ENCODE peak calls at places on chromosomes 13 and 19, in eight cellular contexts. One of them, this sample, is unnamed.

GRCh38 chr19:50432221-50432626 is 468 bp upstream of the MYBPC2 start:
- DNase-seq in SK-N-MC: no peak
- DNase-seq in activated CD4-positive, alpha-beta T cell treated with anti-CD3 and anti-CD28 coated beads, Interleukin-2, amount 10 ng/mL, durations not matched to agents 7 days and 5 days: no peak
- DNase-seq in activated B cell treated with CpG ODN at 0.5 μM for 24 hours: no peak
- DNase-seq in activated T-cell treated with anti-CD3 and anti-CD28 coated beads, Interleukin-2, amount 50 U/mL, for 48 hours: no peak
- DNase-seq in NCI-H187: no peak
- DNase-seq in stimulated activated CD4-positive, alpha-beta T cell treated with anti-CD3 and anti-CD28 coated beads, TNF-alpha, amount 100 ng/mL, for 24 hours: no peak
- DNase-seq in HuH-7: no peak
- DNase-seq in this sample: peak; percentile 42

GRCh38 chr13:108463365-108463764 is 166.0 kb upstream of the MYO16 start:
- DNase-seq in SK-N-MC: no peak
- DNase-seq in activated CD4-positive, alpha-beta T cell treated with anti-CD3 and anti-CD28 coated beads, Interleukin-2, amount 10 ng/mL, durations not matched to agents 7 days and 5 days: no peak
- DNase-seq in activated B cell treated with CpG ODN at 0.5 μM for 24 hours: no peak
- DNase-seq in activated T-cell treated with anti-CD3 and anti-CD28 coated beads, Interleukin-2, amount 50 U/mL, for 48 hours: no peak
- DNase-seq in NCI-H187: no peak
- DNase-seq in stimulated activated CD4-positive, alpha-beta T cell treated with anti-CD3 and anti-CD28 coated beads, TNF-alpha, amount 100 ng/mL, for 24 hours: no peak
- DNase-seq in HuH-7: no peak
- DNase-seq in this sample: no peak

GRCh38 chr19:48990400-48990799 is 2.7 kb downstream of the GYS1 start:
- DNase-seq in SK-N-MC: no peak
- DNase-seq in activated CD4-positive, alpha-beta T cell treated with anti-CD3 and anti-CD28 coated beads, Interleukin-2, amount 10 ng/mL, durations not matched to agents 7 days and 5 days: no peak
- DNase-seq in activated B cell treated with CpG ODN at 0.5 μM for 24 hours: no peak
- DNase-seq in activated T-cell treated with anti-CD3 and anti-CD28 coated beads, Interleukin-2, amount 50 U/mL, for 48 hours: no peak
- DNase-seq in NCI-H187: no peak
- DNase-seq in stimulated activated CD4-positive, alpha-beta T cell treated with anti-CD3 and anti-CD28 coated beads, TNF-alpha, amount 100 ng/mL, for 24 hours: no peak
- DNase-seq in HuH-7: no peak
- DNase-seq in this sample: no peak

GRCh38 chr19:927044-927706 is 1.3 kb downstream of the ARID3A start:
- DNase-seq in SK-N-MC: no peak
- DNase-seq in activated CD4-positive, alpha-beta T cell treated with anti-CD3 and anti-CD28 coated beads, Interleukin-2, amount 10 ng/mL, durations not matched to agents 7 days and 5 days: no peak
- DNase-seq in activated B cell treated with CpG ODN at 0.5 μM for 24 hours: no peak
- DNase-seq in activated T-cell treated with anti-CD3 and anti-CD28 coated beads, Interleukin-2, amount 50 U/mL, for 48 hours: no peak
- DNase-seq in NCI-H187: no peak
- DNase-seq in stimulated activated CD4-positive, alpha-beta T cell treated with anti-CD3 and anti-CD28 coated beads, TNF-alpha, amount 100 ng/mL, for 24 hours: no peak
- DNase-seq in HuH-7: peak; percentile 76
- DNase-seq in this sample: peak; percentile 49

GRCh38 chr19:9917322-9917721 is 19.0 kb downstream of the OLFM2 start:
- DNase-seq in SK-N-MC: no peak
- DNase-seq in activated CD4-positive, alpha-beta T cell treated with anti-CD3 and anti-CD28 coated beads, Interleukin-2, amount 10 ng/mL, durations not matched to agents 7 days and 5 days: no peak
- DNase-seq in activated B cell treated with CpG ODN at 0.5 μM for 24 hours: no peak
- DNase-seq in activated T-cell treated with anti-CD3 and anti-CD28 coated beads, Interleukin-2, amount 50 U/mL, for 48 hours: no peak
- DNase-seq in NCI-H187: no peak
- DNase-seq in stimulated activated CD4-positive, alpha-beta T cell treated with anti-CD3 and anti-CD28 coated beads, TNF-alpha, amount 100 ng/mL, for 24 hours: no peak
- DNase-seq in HuH-7: peak; percentile 79
- DNase-seq in this sample: peak; percentile 61

GRCh38 chr19:38247734-38248268 is 8.4 kb downstream of the PPP1R14A start:
- DNase-seq in SK-N-MC: no peak
- DNase-seq in activated CD4-positive, alpha-beta T cell treated with anti-CD3 and anti-CD28 coated beads, Interleukin-2, amount 10 ng/mL, durations not matched to agents 7 days and 5 days: no peak
- DNase-seq in activated B cell treated with CpG ODN at 0.5 μM for 24 hours: no peak
- DNase-seq in activated T-cell treated with anti-CD3 and anti-CD28 coated beads, Interleukin-2, amount 50 U/mL, for 48 hours: no peak
- DNase-seq in NCI-H187: no peak
- DNase-seq in stimulated activated CD4-positive, alpha-beta T cell treated with anti-CD3 and anti-CD28 coated beads, TNF-alpha, amount 100 ng/mL, for 24 hours: no peak
- DNase-seq in HuH-7: no peak
- DNase-seq in this sample: no peak

GRCh38 chr13:21413013-21413412 is 46.1 kb downstream of the ZDHHC20 start:
- DNase-seq in SK-N-MC: no peak
- DNase-seq in activated CD4-positive, alpha-beta T cell treated with anti-CD3 and anti-CD28 coated beads, Interleukin-2, amount 10 ng/mL, durations not matched to agents 7 days and 5 days: no peak
- DNase-seq in activated B cell treated with CpG ODN at 0.5 μM for 24 hours: no peak
- DNase-seq in activated T-cell treated with anti-CD3 and anti-CD28 coated beads, Interleukin-2, amount 50 U/mL, for 48 hours: no peak
- DNase-seq in NCI-H187: no peak
- DNase-seq in stimulated activated CD4-positive, alpha-beta T cell treated with anti-CD3 and anti-CD28 coated beads, TNF-alpha, amount 100 ng/mL, for 24 hours: no peak
- DNase-seq in HuH-7: no peak
- DNase-seq in this sample: no peak

GRCh38 chr19:8635422-8635821 is 5.0 kb downstream of the NFILZ start:
- DNase-seq in SK-N-MC: no peak
- DNase-seq in activated CD4-positive, alpha-beta T cell treated with anti-CD3 and anti-CD28 coated beads, Interleukin-2, amount 10 ng/mL, durations not matched to agents 7 days and 5 days: no peak
- DNase-seq in activated B cell treated with CpG ODN at 0.5 μM for 24 hours: no peak
- DNase-seq in activated T-cell treated with anti-CD3 and anti-CD28 coated beads, Interleukin-2, amount 50 U/mL, for 48 hours: no peak
- DNase-seq in NCI-H187: no peak
- DNase-seq in stimulated activated CD4-positive, alpha-beta T cell treated with anti-CD3 and anti-CD28 coated beads, TNF-alpha, amount 100 ng/mL, for 24 hours: no peak
- DNase-seq in HuH-7: no peak
- DNase-seq in this sample: no peak

GRCh38 chr13:62432906-62433305 is 1017.3 kb upstream of the PCDH20 start:
- DNase-seq in SK-N-MC: no peak
- DNase-seq in activated CD4-positive, alpha-beta T cell treated with anti-CD3 and anti-CD28 coated beads, Interleukin-2, amount 10 ng/mL, durations not matched to agents 7 days and 5 days: no peak
- DNase-seq in activated B cell treated with CpG ODN at 0.5 μM for 24 hours: no peak
- DNase-seq in activated T-cell treated with anti-CD3 and anti-CD28 coated beads, Interleukin-2, amount 50 U/mL, for 48 hours: no peak
- DNase-seq in NCI-H187: no peak
- DNase-seq in stimulated activated CD4-positive, alpha-beta T cell treated with anti-CD3 and anti-CD28 coated beads, TNF-alpha, amount 100 ng/mL, for 24 hours: no peak
- DNase-seq in HuH-7: no peak
- DNase-seq in this sample: no peak

GRCh38 chr19:11361037-11361770 is 6.0 kb downstream of the PLPPR2 start:
- DNase-seq in SK-N-MC: no peak
- DNase-seq in activated CD4-positive, alpha-beta T cell treated with anti-CD3 and anti-CD28 coated beads, Interleukin-2, amount 10 ng/mL, durations not matched to agents 7 days and 5 days: no peak
- DNase-seq in activated B cell treated with CpG ODN at 0.5 μM for 24 hours: no peak
- DNase-seq in activated T-cell treated with anti-CD3 and anti-CD28 coated beads, Interleukin-2, amount 50 U/mL, for 48 hours: peak; percentile 52
- DNase-seq in NCI-H187: no peak
- DNase-seq in stimulated activated CD4-positive, alpha-beta T cell treated with anti-CD3 and anti-CD28 coated beads, TNF-alpha, amount 100 ng/mL, for 24 hours: no peak
- DNase-seq in HuH-7: no peak
- DNase-seq in this sample: no peak

GRCh38 chr19:10430505-10431253 is 10.3 kb downstream of the PDE4A start:
- DNase-seq in SK-N-MC: no peak
- DNase-seq in activated CD4-positive, alpha-beta T cell treated with anti-CD3 and anti-CD28 coated beads, Interleukin-2, amount 10 ng/mL, durations not matched to agents 7 days and 5 days: no peak
- DNase-seq in activated B cell treated with CpG ODN at 0.5 μM for 24 hours: no peak
- DNase-seq in activated T-cell treated with anti-CD3 and anti-CD28 coated beads, Interleukin-2, amount 50 U/mL, for 48 hours: no peak
- DNase-seq in NCI-H187: no peak
- DNase-seq in stimulated activated CD4-positive, alpha-beta T cell treated with anti-CD3 and anti-CD28 coated beads, TNF-alpha, amount 100 ng/mL, for 24 hours: no peak
- DNase-seq in HuH-7: peak; percentile 68
- DNase-seq in this sample: no peak

GRCh38 chr19:51546107-51546649 is 14.7 kb upstream of the SIGLEC6 start:
- DNase-seq in SK-N-MC: no peak
- DNase-seq in activated CD4-positive, alpha-beta T cell treated with anti-CD3 and anti-CD28 coated beads, Interleukin-2, amount 10 ng/mL, durations not matched to agents 7 days and 5 days: no peak
- DNase-seq in activated B cell treated with CpG ODN at 0.5 μM for 24 hours: no peak
- DNase-seq in activated T-cell treated with anti-CD3 and anti-CD28 coated beads, Interleukin-2, amount 50 U/mL, for 48 hours: no peak
- DNase-seq in NCI-H187: no peak
- DNase-seq in stimulated activated CD4-positive, alpha-beta T cell treated with anti-CD3 and anti-CD28 coated beads, TNF-alpha, amount 100 ng/mL, for 24 hours: no peak
- DNase-seq in HuH-7: no peak
- DNase-seq in this sample: no peak

GRCh38 chr13:43441464-43441863 is 345.3 kb downstream of the ENOX1 start:
- DNase-seq in SK-N-MC: no peak
- DNase-seq in activated CD4-positive, alpha-beta T cell treated with anti-CD3 and anti-CD28 coated beads, Interleukin-2, amount 10 ng/mL, durations not matched to agents 7 days and 5 days: no peak
- DNase-seq in activated B cell treated with CpG ODN at 0.5 μM for 24 hours: no peak
- DNase-seq in activated T-cell treated with anti-CD3 and anti-CD28 coated beads, Interleukin-2, amount 50 U/mL, for 48 hours: no peak
- DNase-seq in NCI-H187: no peak
- DNase-seq in stimulated activated CD4-positive, alpha-beta T cell treated with anti-CD3 and anti-CD28 coated beads, TNF-alpha, amount 100 ng/mL, for 24 hours: no peak
- DNase-seq in HuH-7: no peak
- DNase-seq in this sample: no peak

GRCh38 chr13:99312493-99312883 is 5.3 kb upstream of the GPR183 start:
- DNase-seq in SK-N-MC: no peak
- DNase-seq in activated CD4-positive, alpha-beta T cell treated with anti-CD3 and anti-CD28 coated beads, Interleukin-2, amount 10 ng/mL, durations not matched to agents 7 days and 5 days: no peak
- DNase-seq in activated B cell treated with CpG ODN at 0.5 μM for 24 hours: no peak
- DNase-seq in activated T-cell treated with anti-CD3 and anti-CD28 coated beads, Interleukin-2, amount 50 U/mL, for 48 hours: no peak
- DNase-seq in NCI-H187: no peak
- DNase-seq in stimulated activated CD4-positive, alpha-beta T cell treated with anti-CD3 and anti-CD28 coated beads, TNF-alpha, amount 100 ng/mL, for 24 hours: no peak
- DNase-seq in HuH-7: no peak
- DNase-seq in this sample: no peak

GRCh38 chr13:87234981-87235380 is 436.2 kb upstream of the SLITRK5 start:
- DNase-seq in SK-N-MC: no peak
- DNase-seq in activated CD4-positive, alpha-beta T cell treated with anti-CD3 and anti-CD28 coated beads, Interleukin-2, amount 10 ng/mL, durations not matched to agents 7 days and 5 days: no peak
- DNase-seq in activated B cell treated with CpG ODN at 0.5 μM for 24 hours: no peak
- DNase-seq in activated T-cell treated with anti-CD3 and anti-CD28 coated beads, Interleukin-2, amount 50 U/mL, for 48 hours: no peak
- DNase-seq in NCI-H187: no peak
- DNase-seq in stimulated activated CD4-positive, alpha-beta T cell treated with anti-CD3 and anti-CD28 coated beads, TNF-alpha, amount 100 ng/mL, for 24 hours: no peak
- DNase-seq in HuH-7: no peak
- DNase-seq in this sample: no peak

GRCh38 chr13:60838581-60838980 is 441.6 kb downstream of the TDRD3 start:
- DNase-seq in SK-N-MC: no peak
- DNase-seq in activated CD4-positive, alpha-beta T cell treated with anti-CD3 and anti-CD28 coated beads, Interleukin-2, amount 10 ng/mL, durations not matched to agents 7 days and 5 days: no peak
- DNase-seq in activated B cell treated with CpG ODN at 0.5 μM for 24 hours: no peak
- DNase-seq in activated T-cell treated with anti-CD3 and anti-CD28 coated beads, Interleukin-2, amount 50 U/mL, for 48 hours: no peak
- DNase-seq in NCI-H187: peak; percentile 77
- DNase-seq in stimulated activated CD4-positive, alpha-beta T cell treated with anti-CD3 and anti-CD28 coated beads, TNF-alpha, amount 100 ng/mL, for 24 hours: no peak
- DNase-seq in HuH-7: no peak
- DNase-seq in this sample: no peak

GRCh38 chr19:51147663-51148062 is 5.6 kb downstream of the SIGLEC7 start:
- DNase-seq in SK-N-MC: no peak
- DNase-seq in activated CD4-positive, alpha-beta T cell treated with anti-CD3 and anti-CD28 coated beads, Interleukin-2, amount 10 ng/mL, durations not matched to agents 7 days and 5 days: no peak
- DNase-seq in activated B cell treated with CpG ODN at 0.5 μM for 24 hours: no peak
- DNase-seq in activated T-cell treated with anti-CD3 and anti-CD28 coated beads, Interleukin-2, amount 50 U/mL, for 48 hours: peak; percentile 0
- DNase-seq in NCI-H187: no peak
- DNase-seq in stimulated activated CD4-positive, alpha-beta T cell treated with anti-CD3 and anti-CD28 coated beads, TNF-alpha, amount 100 ng/mL, for 24 hours: no peak
- DNase-seq in HuH-7: no peak
- DNase-seq in this sample: no peak

GRCh38 chr19:18453269-18454024 is 15.5 kb upstream of the ISYNA1 start:
- DNase-seq in SK-N-MC: no peak
- DNase-seq in activated CD4-positive, alpha-beta T cell treated with anti-CD3 and anti-CD28 coated beads, Interleukin-2, amount 10 ng/mL, durations not matched to agents 7 days and 5 days: no peak
- DNase-seq in activated B cell treated with CpG ODN at 0.5 μM for 24 hours: no peak
- DNase-seq in activated T-cell treated with anti-CD3 and anti-CD28 coated beads, Interleukin-2, amount 50 U/mL, for 48 hours: no peak
- DNase-seq in NCI-H187: no peak
- DNase-seq in stimulated activated CD4-positive, alpha-beta T cell treated with anti-CD3 and anti-CD28 coated beads, TNF-alpha, amount 100 ng/mL, for 24 hours: no peak
- DNase-seq in HuH-7: no peak
- DNase-seq in this sample: no peak

GRCh38 chr13:23322353-23323336 is 110.9 kb downstream of the SACS start:
- DNase-seq in SK-N-MC: no peak
- DNase-seq in activated CD4-positive, alpha-beta T cell treated with anti-CD3 and anti-CD28 coated beads, Interleukin-2, amount 10 ng/mL, durations not matched to agents 7 days and 5 days: no peak
- DNase-seq in activated B cell treated with CpG ODN at 0.5 μM for 24 hours: no peak
- DNase-seq in activated T-cell treated with anti-CD3 and anti-CD28 coated beads, Interleukin-2, amount 50 U/mL, for 48 hours: no peak
- DNase-seq in NCI-H187: peak; percentile 37
- DNase-seq in stimulated activated CD4-positive, alpha-beta T cell treated with anti-CD3 and anti-CD28 coated beads, TNF-alpha, amount 100 ng/mL, for 24 hours: no peak
- DNase-seq in HuH-7: no peak
- DNase-seq in this sample: no peak

GRCh38 chr19:42140125-42140754 is 8.0 kb upstream of the POU2F2 start:
- DNase-seq in SK-N-MC: no peak
- DNase-seq in activated CD4-positive, alpha-beta T cell treated with anti-CD3 and anti-CD28 coated beads, Interleukin-2, amount 10 ng/mL, durations not matched to agents 7 days and 5 days: peak; percentile 59
- DNase-seq in activated B cell treated with CpG ODN at 0.5 μM for 24 hours: no peak
- DNase-seq in activated T-cell treated with anti-CD3 and anti-CD28 coated beads, Interleukin-2, amount 50 U/mL, for 48 hours: no peak
- DNase-seq in NCI-H187: no peak
- DNase-seq in stimulated activated CD4-positive, alpha-beta T cell treated with anti-CD3 and anti-CD28 coated beads, TNF-alpha, amount 100 ng/mL, for 24 hours: no peak
- DNase-seq in HuH-7: peak; percentile 74
- DNase-seq in this sample: peak; percentile 25

GRCh38 chr19:55209430-55210119 is at the start of gene PTPRH:
- DNase-seq in SK-N-MC: no peak
- DNase-seq in activated CD4-positive, alpha-beta T cell treated with anti-CD3 and anti-CD28 coated beads, Interleukin-2, amount 10 ng/mL, durations not matched to agents 7 days and 5 days: no peak
- DNase-seq in activated B cell treated with CpG ODN at 0.5 μM for 24 hours: no peak
- DNase-seq in activated T-cell treated with anti-CD3 and anti-CD28 coated beads, Interleukin-2, amount 50 U/mL, for 48 hours: no peak
- DNase-seq in NCI-H187: no peak
- DNase-seq in stimulated activated CD4-positive, alpha-beta T cell treated with anti-CD3 and anti-CD28 coated beads, TNF-alpha, amount 100 ng/mL, for 24 hours: no peak
- DNase-seq in HuH-7: no peak
- DNase-seq in this sample: no peak

GRCh38 chr19:6970478-6970877 is 50.8 kb downstream of the MBD3L2B start:
- DNase-seq in SK-N-MC: peak; percentile 20
- DNase-seq in activated CD4-positive, alpha-beta T cell treated with anti-CD3 and anti-CD28 coated beads, Interleukin-2, amount 10 ng/mL, durations not matched to agents 7 days and 5 days: no peak
- DNase-seq in activated B cell treated with CpG ODN at 0.5 μM for 24 hours: no peak
- DNase-seq in activated T-cell treated with anti-CD3 and anti-CD28 coated beads, Interleukin-2, amount 50 U/mL, for 48 hours: no peak
- DNase-seq in NCI-H187: no peak
- DNase-seq in stimulated activated CD4-positive, alpha-beta T cell treated with anti-CD3 and anti-CD28 coated beads, TNF-alpha, amount 100 ng/mL, for 24 hours: no peak
- DNase-seq in HuH-7: no peak
- DNase-seq in this sample: peak; percentile 77

GRCh38 chr19:6536138-6536671 is 5.4 kb downstream of the TNFSF9 start:
- DNase-seq in SK-N-MC: no peak
- DNase-seq in activated CD4-positive, alpha-beta T cell treated with anti-CD3 and anti-CD28 coated beads, Interleukin-2, amount 10 ng/mL, durations not matched to agents 7 days and 5 days: peak; percentile 90
- DNase-seq in activated B cell treated with CpG ODN at 0.5 μM for 24 hours: peak; percentile 77
- DNase-seq in activated T-cell treated with anti-CD3 and anti-CD28 coated beads, Interleukin-2, amount 50 U/mL, for 48 hours: peak; percentile 94
- DNase-seq in NCI-H187: no peak
- DNase-seq in stimulated activated CD4-positive, alpha-beta T cell treated with anti-CD3 and anti-CD28 coated beads, TNF-alpha, amount 100 ng/mL, for 24 hours: peak; percentile 47
- DNase-seq in HuH-7: peak; percentile 65
- DNase-seq in this sample: peak; percentile 100

GRCh38 chr19:37412700-37413099 is 41.8 kb downstream of the ZNF527 start:
- DNase-seq in SK-N-MC: no peak
- DNase-seq in activated CD4-positive, alpha-beta T cell treated with anti-CD3 and anti-CD28 coated beads, Interleukin-2, amount 10 ng/mL, durations not matched to agents 7 days and 5 days: no peak
- DNase-seq in activated B cell treated with CpG ODN at 0.5 μM for 24 hours: no peak
- DNase-seq in activated T-cell treated with anti-CD3 and anti-CD28 coated beads, Interleukin-2, amount 50 U/mL, for 48 hours: no peak
- DNase-seq in NCI-H187: no peak
- DNase-seq in stimulated activated CD4-positive, alpha-beta T cell treated with anti-CD3 and anti-CD28 coated beads, TNF-alpha, amount 100 ng/mL, for 24 hours: no peak
- DNase-seq in HuH-7: no peak
- DNase-seq in this sample: no peak

GRCh38 chr13:20669162-20669561 is 34.3 kb upstream of the IL17D start:
- DNase-seq in SK-N-MC: no peak
- DNase-seq in activated CD4-positive, alpha-beta T cell treated with anti-CD3 and anti-CD28 coated beads, Interleukin-2, amount 10 ng/mL, durations not matched to agents 7 days and 5 days: no peak
- DNase-seq in activated B cell treated with CpG ODN at 0.5 μM for 24 hours: no peak
- DNase-seq in activated T-cell treated with anti-CD3 and anti-CD28 coated beads, Interleukin-2, amount 50 U/mL, for 48 hours: no peak
- DNase-seq in NCI-H187: no peak
- DNase-seq in stimulated activated CD4-positive, alpha-beta T cell treated with anti-CD3 and anti-CD28 coated beads, TNF-alpha, amount 100 ng/mL, for 24 hours: no peak
- DNase-seq in HuH-7: no peak
- DNase-seq in this sample: no peak

GRCh38 chr19:38729653-38730469 is 14.4 kb downstream of the CAPN12 start:
- DNase-seq in SK-N-MC: no peak
- DNase-seq in activated CD4-positive, alpha-beta T cell treated with anti-CD3 and anti-CD28 coated beads, Interleukin-2, amount 10 ng/mL, durations not matched to agents 7 days and 5 days: peak; percentile 80
- DNase-seq in activated B cell treated with CpG ODN at 0.5 μM for 24 hours: peak; percentile 79
- DNase-seq in activated T-cell treated with anti-CD3 and anti-CD28 coated beads, Interleukin-2, amount 50 U/mL, for 48 hours: peak; percentile 84
- DNase-seq in NCI-H187: peak; percentile 40
- DNase-seq in stimulated activated CD4-positive, alpha-beta T cell treated with anti-CD3 and anti-CD28 coated beads, TNF-alpha, amount 100 ng/mL, for 24 hours: peak; percentile 65
- DNase-seq in HuH-7: peak; percentile 85
- DNase-seq in this sample: peak; percentile 73

GRCh38 chr13:64684685-64685431 is 2545.3 kb downstream of the PCDH9 start:
- DNase-seq in SK-N-MC: no peak
- DNase-seq in activated CD4-positive, alpha-beta T cell treated with anti-CD3 and anti-CD28 coated beads, Interleukin-2, amount 10 ng/mL, durations not matched to agents 7 days and 5 days: no peak
- DNase-seq in activated B cell treated with CpG ODN at 0.5 μM for 24 hours: no peak
- DNase-seq in activated T-cell treated with anti-CD3 and anti-CD28 coated beads, Interleukin-2, amount 50 U/mL, for 48 hours: no peak
- DNase-seq in NCI-H187: no peak
- DNase-seq in stimulated activated CD4-positive, alpha-beta T cell treated with anti-CD3 and anti-CD28 coated beads, TNF-alpha, amount 100 ng/mL, for 24 hours: no peak
- DNase-seq in HuH-7: no peak
- DNase-seq in this sample: no peak

GRCh38 chr13:47175172-47175806 is 278.4 kb upstream of the HTR2A start:
- DNase-seq in SK-N-MC: no peak
- DNase-seq in activated CD4-positive, alpha-beta T cell treated with anti-CD3 and anti-CD28 coated beads, Interleukin-2, amount 10 ng/mL, durations not matched to agents 7 days and 5 days: no peak
- DNase-seq in activated B cell treated with CpG ODN at 0.5 μM for 24 hours: no peak
- DNase-seq in activated T-cell treated with anti-CD3 and anti-CD28 coated beads, Interleukin-2, amount 50 U/mL, for 48 hours: no peak
- DNase-seq in NCI-H187: no peak
- DNase-seq in stimulated activated CD4-positive, alpha-beta T cell treated with anti-CD3 and anti-CD28 coated beads, TNF-alpha, amount 100 ng/mL, for 24 hours: no peak
- DNase-seq in HuH-7: no peak
- DNase-seq in this sample: no peak

GRCh38 chr19:7869453-7869909 is 4.7 kb downstream of the PRR36 start:
- DNase-seq in SK-N-MC: no peak
- DNase-seq in activated CD4-positive, alpha-beta T cell treated with anti-CD3 and anti-CD28 coated beads, Interleukin-2, amount 10 ng/mL, durations not matched to agents 7 days and 5 days: peak; percentile 75
- DNase-seq in activated B cell treated with CpG ODN at 0.5 μM for 24 hours: peak; percentile 85
- DNase-seq in activated T-cell treated with anti-CD3 and anti-CD28 coated beads, Interleukin-2, amount 50 U/mL, for 48 hours: peak; percentile 90
- DNase-seq in NCI-H187: peak; percentile 35
- DNase-seq in stimulated activated CD4-positive, alpha-beta T cell treated with anti-CD3 and anti-CD28 coated beads, TNF-alpha, amount 100 ng/mL, for 24 hours: peak; percentile 55
- DNase-seq in HuH-7: peak; percentile 49
- DNase-seq in this sample: peak; percentile 75

GRCh38 chr19:9871626-9872338 is 36.7 kb downstream of the PIN1 start:
- DNase-seq in SK-N-MC: no peak
- DNase-seq in activated CD4-positive, alpha-beta T cell treated with anti-CD3 and anti-CD28 coated beads, Interleukin-2, amount 10 ng/mL, durations not matched to agents 7 days and 5 days: no peak
- DNase-seq in activated B cell treated with CpG ODN at 0.5 μM for 24 hours: no peak
- DNase-seq in activated T-cell treated with anti-CD3 and anti-CD28 coated beads, Interleukin-2, amount 50 U/mL, for 48 hours: no peak
- DNase-seq in NCI-H187: no peak
- DNase-seq in stimulated activated CD4-positive, alpha-beta T cell treated with anti-CD3 and anti-CD28 coated beads, TNF-alpha, amount 100 ng/mL, for 24 hours: no peak
- DNase-seq in HuH-7: peak; percentile 31
- DNase-seq in this sample: no peak

GRCh38 chr13:112983428-112984196 is 14.6 kb downstream of the MCF2L start:
- DNase-seq in SK-N-MC: no peak
- DNase-seq in activated CD4-positive, alpha-beta T cell treated with anti-CD3 and anti-CD28 coated beads, Interleukin-2, amount 10 ng/mL, durations not matched to agents 7 days and 5 days: no peak
- DNase-seq in activated B cell treated with CpG ODN at 0.5 μM for 24 hours: no peak
- DNase-seq in activated T-cell treated with anti-CD3 and anti-CD28 coated beads, Interleukin-2, amount 50 U/mL, for 48 hours: no peak
- DNase-seq in NCI-H187: peak; percentile 22
- DNase-seq in stimulated activated CD4-positive, alpha-beta T cell treated with anti-CD3 and anti-CD28 coated beads, TNF-alpha, amount 100 ng/mL, for 24 hours: no peak
- DNase-seq in HuH-7: peak; percentile 71
- DNase-seq in this sample: no peak